ENCODE peak calls at places on chromosome 1, in nine cellular contexts. X is body of pancreas, H is stomach, Q is psoas muscle, S is endothelial cell, R is mesothelial cell of epicardium, U is spleen, D is fibroblast of pulmonary artery, L is BE2C. Y is an unnamed sample.

GRCh38 chr1:87206444-87206843 is 122.2 kb upstream of the LMO4 start:
- DNase-seq in S (no peak), L (no peak), R (no peak), H (no peak), U (no peak), D (no peak), Q (no peak), X (no peak), Y (no peak)

GRCh38 chr1:241411776-241412338 is 54.9 kb upstream of the RGS7 start:
- DNase-seq in D (no peak), X (no peak), S (no peak), Q (no peak), R (no peak), L (no peak), H (no peak), U (no peak), Y (no peak)

GRCh38 chr1:80248886-80249285 is 1242.4 kb upstream of the ADGRL4 start:
- DNase-seq in U (no peak), S (no peak), L (no peak), Q (no peak), D (peak), X (no peak), H (no peak), R (no peak), Y (no peak)

GRCh38 chr1:5980314-5981008 is 11.8 kb downstream of the NPHP4 start:
- DNase-seq in X (no peak), S (peak), U (peak), D (peak), Q (peak), H (no peak), L (peak), R (no peak), Y (no peak)

GRCh38 chr1:8705104-8705503 is 112.3 kb downstream of the RERE start:
- DNase-seq in L (no peak), D (no peak), H (no peak), R (no peak), S (no peak), X (no peak), U (no peak), Q (no peak), Y (no peak)

GRCh38 chr1:6873298-6874015 is 88.2 kb downstream of the CAMTA1 start:
- DNase-seq in U (no peak), H (no peak), Q (no peak), R (no peak), D (peak), X (no peak), L (no peak), S (no peak), Y (no peak)

GRCh38 chr1:3529099-3529729 is 74.7 kb downstream of the ARHGEF16 start:
- DNase-seq in S (no peak), X (peak), D (no peak), R (no peak), U (no peak), L (no peak), Q (peak), H (peak), Y (no peak)

GRCh38 chr1:243751506-243751905 is 98.5 kb downstream of the AKT3 start:
- DNase-seq in S (no peak), Q (no peak), R (no peak), X (no peak), D (no peak), U (no peak), L (no peak), H (no peak), Y (no peak)

GRCh38 chr1:176656257-176656995 is 193.5 kb downstream of the PAPPA2 start:
- DNase-seq in S (no peak), X (peak), D (peak), H (no peak), R (no peak), Q (no peak), L (no peak), U (no peak), Y (no peak)

GRCh38 chr1:185207980-185208602 is 51.1 kb downstream of the SWT1 start:
- DNase-seq in R (no peak), X (no peak), D (no peak), L (no peak), S (no peak), H (no peak), U (no peak), Q (no peak), Y (no peak)

GRCh38 chr1:213110349-213111300 is 59.6 kb downstream of the RPS6KC1 start:
- DNase-seq in D (no peak), H (no peak), S (no peak), X (no peak), U (no peak), L (no peak), R (no peak), Q (no peak), Y (no peak)

GRCh38 chr1:217780993-217781392 is 149.8 kb downstream of the SPATA17 start:
- DNase-seq in S (no peak), Q (no peak), D (no peak), X (no peak), R (no peak), L (no peak), H (no peak), U (no peak), Y (no peak)

GRCh38 chr1:100277866-100278265 is 11.8 kb downstream of the RTCA start:
- DNase-seq in H (no peak), Q (no peak), L (peak), U (no peak), X (no peak), S (no peak), R (no peak), D (no peak), Y (no peak)

GRCh38 chr1:47776554-47777156 is 220.5 kb downstream of the TRABD2B start:
- DNase-seq in D (no peak), S (peak), R (no peak), L (no peak), X (no peak), U (no peak), Q (no peak), H (no peak), Y (no peak)

GRCh38 chr1:65235867-65236805 is 73.2 kb upstream of the DNAJC6 start:
- DNase-seq in X (no peak), D (peak), Q (no peak), S (no peak), U (no peak), R (no peak), H (no peak), L (no peak), Y (no peak)

DNA sequence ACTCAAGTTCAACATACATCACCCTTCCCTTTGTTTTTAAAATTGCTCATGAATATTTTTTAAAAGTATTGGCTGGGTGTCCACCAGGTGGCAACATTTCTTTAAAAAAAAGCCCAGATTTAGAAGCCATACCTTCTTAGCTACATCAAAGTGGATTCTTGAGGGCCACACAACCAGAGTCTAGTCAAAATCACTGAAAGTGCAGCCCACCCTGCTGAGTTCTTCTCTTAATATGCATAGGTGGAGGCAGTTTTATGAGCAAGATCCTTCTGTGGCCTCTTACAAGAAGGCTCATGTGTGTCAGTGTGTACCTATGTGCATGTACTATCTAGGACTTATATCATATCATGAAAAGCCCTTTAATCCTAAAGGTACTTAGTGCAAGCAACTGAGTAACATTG is 16.9 kb upstream of the GNG12 start:
- DNase-seq in X (peak), S (no peak), Q (no peak), R (no peak), D (peak), U (no peak), H (no peak), L (no peak), Y (no peak)
- TF ChIP-seq CTCF in X (peak), S (peak), Q (peak), R (peak), D (peak), U (peak), H (no peak), L (peak), Y (peak)

DNA sequence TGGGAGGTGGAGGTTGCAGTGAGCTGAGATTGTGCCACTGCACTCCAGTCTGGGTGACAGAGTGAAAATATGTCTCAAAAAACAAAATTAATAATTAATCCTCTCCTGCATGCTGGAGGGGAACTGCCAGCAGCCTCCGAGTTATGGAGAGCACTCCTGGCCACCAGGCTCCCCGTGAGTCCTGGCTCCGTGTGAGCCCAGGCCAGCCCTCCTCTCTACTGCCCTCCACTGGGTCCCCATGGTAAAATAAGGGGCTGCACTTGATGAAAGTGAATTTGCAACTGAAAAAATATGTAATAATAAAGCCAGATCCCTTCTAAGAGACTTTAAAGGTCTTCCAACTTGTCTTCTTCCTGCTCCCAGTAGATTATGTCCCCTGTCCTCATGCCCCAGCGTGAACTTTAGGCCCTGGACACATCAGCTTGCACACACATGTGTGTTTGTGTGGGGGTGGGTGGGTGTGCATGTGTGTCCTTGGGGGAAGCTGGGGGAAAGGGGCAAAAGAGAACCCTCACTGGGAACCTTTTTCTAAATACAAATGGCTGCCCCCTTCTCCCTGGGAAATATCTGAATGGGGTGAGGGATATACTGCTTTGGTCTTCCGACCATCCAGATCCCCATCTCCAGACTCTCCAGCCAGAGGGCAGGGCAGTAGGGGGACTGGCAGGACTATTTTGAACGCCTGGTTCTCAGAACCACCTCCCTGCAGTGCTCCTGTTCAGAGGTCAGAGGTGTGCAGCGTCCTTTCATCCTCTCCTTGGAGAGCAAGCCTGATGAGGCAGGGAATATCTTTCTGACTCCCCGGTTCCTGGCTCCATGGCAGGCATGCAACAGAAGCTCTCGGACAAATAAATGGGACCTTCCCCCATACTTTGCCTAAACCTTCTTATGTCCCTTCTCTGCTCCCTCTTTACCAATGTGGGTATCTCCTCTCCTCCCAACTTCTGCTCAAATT is 26.2 kb downstream of the NEK2 start:
- DNase-seq in R (no peak), D (peak), Q (no peak), X (no peak), H (peak), S (no peak), U (peak), L (peak), Y (no peak)
- TF ChIP-seq CTCF in R (no peak), D (peak), Q (no peak), X (peak), H (no peak), S (no peak), U (peak), L (peak), Y (no peak)

DNA sequence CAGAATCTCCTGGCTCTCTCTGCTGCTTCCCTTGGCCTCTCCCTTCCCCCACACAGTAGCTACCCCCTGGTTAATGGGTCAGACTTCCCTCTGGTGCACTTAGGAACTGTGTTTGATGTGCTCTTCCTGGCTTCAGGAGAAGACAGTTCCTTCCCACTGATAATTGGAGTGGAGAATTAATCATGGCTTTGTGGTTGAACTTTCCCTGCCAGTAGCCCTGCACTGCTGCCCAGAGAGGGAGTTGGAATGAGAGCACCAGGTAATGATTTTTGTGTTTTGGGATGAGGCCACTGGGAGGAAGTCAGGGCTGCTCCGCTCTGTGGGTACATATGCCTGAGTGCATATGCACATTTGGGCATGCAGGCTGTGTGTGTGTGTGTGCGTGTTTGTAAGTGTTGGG is 39.7 kb upstream of the PADI2 start:
- DNase-seq in R (no peak), L (no peak), H (no peak), U (no peak), S (no peak), Q (no peak), D (no peak), X (no peak), Y (no peak)
- TF ChIP-seq CTCF in R (no peak), L (no peak), H (no peak), U (no peak), S (no peak), Q (no peak), D (no peak), X (no peak), Y (no peak)

GRCh38 chr1:205668951-205669340 is 11.4 kb downstream of the SLC45A3 start:
- DNase-seq in R (no peak), H (no peak), X (no peak), L (no peak), D (no peak), Q (no peak), S (no peak), U (no peak), Y (no peak)
- TF ChIP-seq CTCF in R (no peak), H (no peak), X (no peak), L (no peak), D (no peak), Q (no peak), S (no peak), U (no peak), Y (no peak)

GRCh38 chr1:247360116-247360898 is 28.6 kb upstream of the ZNF496 start:
- DNase-seq in R (no peak), Q (no peak), D (no peak), U (peak), S (no peak), L (no peak), H (no peak), X (no peak), Y (no peak)

GRCh38 chr1:247357781-247358211 is 26.1 kb upstream of the ZNF496 start:
- DNase-seq in R (no peak), U (no peak), L (no peak), X (no peak), D (peak), S (no peak), Q (no peak), H (no peak), Y (no peak)

GRCh38 chr1:247360991-247361721 is 29.5 kb upstream of the ZNF496 start:
- DNase-seq in H (no peak), Q (peak), X (no peak), D (peak), L (no peak), R (no peak), S (no peak), U (no peak), Y (no peak)

GRCh38 chr1:247357062-247357780 is 25.6 kb upstream of the ZNF496 start:
- DNase-seq in D (peak), L (no peak), U (no peak), X (no peak), H (no peak), Q (no peak), S (no peak), R (no peak), Y (no peak)

GRCh38 chr1:247358920-247359319 is 27.3 kb upstream of the ZNF496 start:
- DNase-seq in H (no peak), U (no peak), Q (no peak), R (no peak), D (peak), S (no peak), X (no peak), L (no peak), Y (no peak)
- TF ChIP-seq CTCF in H (no peak), U (no peak), Q (no peak), R (no peak), D (no peak), S (no peak), X (no peak), L (no peak), Y (no peak)

GRCh38 chr1:91018006-91018405 is 3.8 kb downstream of the ZNF644 start:
- DNase-seq in Q (no peak), U (no peak), S (no peak), L (no peak), D (peak), H (no peak), R (no peak), X (no peak), Y (no peak)
- TF ChIP-seq CTCF in Q (no peak), U (no peak), S (peak), L (peak), D (peak), H (no peak), R (no peak), X (peak), Y (peak)

GRCh38 chr1:167120899-167121298 is 27.0 kb downstream of the STYXL2 start:
- DNase-seq in H (no peak), R (no peak), Q (no peak), U (no peak), L (no peak), D (no peak), S (no peak), X (no peak), Y (no peak)
- TF ChIP-seq CTCF in H (no peak), R (no peak), Q (no peak), U (no peak), L (no peak), D (no peak), S (no peak), X (no peak), Y (no peak)

DNA sequence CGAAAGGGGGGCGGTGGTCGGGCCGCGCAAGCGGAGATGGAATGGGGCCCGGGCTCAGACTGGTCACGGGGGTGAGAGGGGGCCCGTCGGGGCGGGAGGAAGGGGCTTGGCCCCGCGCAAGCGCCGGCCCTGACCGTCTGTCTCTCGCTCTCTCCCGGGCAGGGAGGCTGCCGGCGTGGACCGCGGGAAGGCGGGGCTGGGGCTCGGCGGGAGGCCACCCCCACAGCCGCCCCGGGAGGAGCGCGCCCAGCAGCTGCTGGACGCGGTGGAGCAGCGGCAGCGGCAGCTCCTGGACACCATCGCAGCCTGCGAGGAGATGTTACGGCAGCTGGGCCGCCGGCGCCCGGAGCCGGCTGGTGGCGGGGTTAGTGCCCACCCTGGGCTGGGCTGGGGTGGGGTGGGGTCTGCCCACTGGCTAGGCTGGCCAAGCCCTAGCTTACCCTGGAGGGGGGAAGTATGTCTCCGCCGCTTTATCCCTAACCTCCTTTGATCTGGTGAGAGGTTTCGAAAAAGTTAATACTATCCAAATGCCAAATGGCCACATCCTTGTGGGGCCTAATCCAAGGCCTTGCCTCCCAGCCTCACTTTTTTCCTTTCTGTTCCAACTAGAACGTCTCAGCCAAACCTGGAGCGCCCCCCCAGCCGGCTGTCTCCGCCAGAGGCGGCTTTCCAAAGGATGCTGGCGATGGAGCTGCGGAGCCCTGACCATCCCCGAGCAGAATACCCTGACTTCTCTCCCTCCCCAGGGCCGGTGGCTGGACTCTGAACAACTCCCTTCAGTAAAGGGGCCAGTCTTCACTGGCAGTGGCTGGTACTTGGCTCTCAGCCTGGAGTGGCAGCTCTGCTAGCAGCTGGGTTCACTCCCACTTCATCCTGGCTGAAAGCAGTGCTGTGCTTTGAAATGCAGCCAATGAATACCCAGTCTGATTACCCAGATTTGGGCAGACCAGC is 636 bp upstream of the YRDC start:
- DNase-seq in Q (peak), H (peak), L (peak), R (peak), U (peak), S (peak), D (peak), X (peak), Y (peak)
- TF ChIP-seq CTCF in Q (no peak), H (no peak), L (no peak), R (no peak), U (no peak), S (no peak), D (no peak), X (peak), Y (no peak)

GRCh38 chr1:1862905-1863547 is 27.9 kb downstream of the GNB1 start:
- DNase-seq in D (no peak), Q (no peak), L (no peak), S (no peak), R (no peak), H (no peak), X (no peak), U (peak), Y (no peak)

GRCh38 chr1:1857096-1857703 is 33.7 kb downstream of the GNB1 start:
- DNase-seq in R (no peak), X (no peak), H (peak), U (peak), S (no peak), D (no peak), Q (no peak), L (no peak), Y (no peak)

GRCh38 chr1:1861339-1861730 is 29.6 kb downstream of the GNB1 start:
- DNase-seq in X (no peak), L (no peak), H (no peak), D (no peak), Q (no peak), U (no peak), S (no peak), R (no peak), Y (no peak)

GRCh38 chr1:1853593-1854257 is 37.2 kb downstream of the GNB1 start:
- DNase-seq in Q (no peak), U (no peak), S (no peak), H (no peak), L (no peak), X (no peak), R (no peak), D (no peak), Y (no peak)

DNA sequence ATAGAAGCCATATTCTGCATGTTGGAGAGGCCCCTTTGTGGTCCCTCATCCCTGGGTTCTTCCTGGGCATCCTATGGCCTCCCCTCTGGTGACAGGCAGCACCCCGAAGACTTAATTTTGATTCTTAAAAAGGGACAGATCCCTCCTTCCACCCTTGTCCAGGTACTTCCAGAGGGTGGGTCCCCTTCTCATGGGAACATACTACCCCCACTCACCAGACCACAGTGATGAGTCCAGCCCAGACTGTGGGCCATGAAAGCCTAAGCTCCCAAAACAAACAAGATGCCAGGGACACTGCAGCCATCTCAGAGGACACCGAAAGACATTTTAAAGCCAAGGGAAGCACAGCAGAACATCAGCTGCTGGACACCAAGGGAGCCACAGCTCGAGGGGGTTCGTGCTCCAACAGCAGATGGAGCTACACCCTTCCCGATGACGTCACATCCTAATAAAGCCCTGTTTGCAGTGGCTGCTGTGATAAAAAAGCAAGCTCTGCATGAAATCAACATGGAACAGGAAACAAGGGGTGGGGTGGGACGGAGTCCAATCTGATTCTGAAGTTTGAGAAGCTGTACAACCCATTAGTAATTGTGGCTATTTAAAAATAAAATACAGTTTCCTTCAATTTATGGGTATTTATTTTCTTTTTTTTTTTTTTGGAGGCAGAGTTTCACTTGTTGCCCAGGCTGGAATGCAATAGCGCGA is 32.4 kb downstream of the GNB1 start:
- DNase-seq in U (peak), H (peak), L (peak), S (peak), X (peak), R (no peak), D (peak), Q (peak), Y (no peak)
- TF ChIP-seq CTCF in U (peak), H (no peak), L (peak), S (no peak), X (no peak), R (no peak), D (peak), Q (peak), Y (peak)

Y was measured in progenitor cell of endocrine pancreas.